ENCODE peak calls at places on chromosomes 3 and 15, in five cellular contexts. W is K562, X is GM12878, O is H1, F is HepG2. H is an unnamed sample.

GRCh38 chr3:149342413-149343340 is 9.2 kb upstream of the TM4SF18 start:
- DNase-seq in X (no peak), F (no peak), W (no peak), O (no peak), H (no peak)

GRCh38 chr15:73601449-73602425 is 31.5 kb downstream of the NPTN start:
- DNase-seq in X (no peak), O (no peak), W (no peak), F (peak), H (no peak)

GRCh38 chr3:17686613-17687012 is 55.8 kb downstream of the TBC1D5 start:
- DNase-seq in O (no peak), X (no peak), F (peak), W (no peak), H (peak)

GRCh38 chr15:40782609-40783227 is 12.9 kb downstream of the C15orf62 start:
- DNase-seq in X (no peak), F (peak), O (peak), W (peak), H (peak)

GRCh38 chr3:72436863-72437592 is 411.2 kb downstream of the SHQ1 start:
- DNase-seq in F (no peak), W (no peak), X (no peak), O (no peak), H (no peak)

GRCh38 chr3:141386080-141386594 is 17.8 kb downstream of the ZBTB38 start:
- DNase-seq in W (no peak), F (no peak), O (no peak), X (no peak), H (no peak)

GRCh38 chr3:148882288-148882687 is 17.2 kb downstream of the CPA3 start:
- DNase-seq in O (no peak), X (no peak), F (no peak), W (no peak), H (no peak)

GRCh38 chr3:159191454-159191853 is 389.6 kb downstream of the MFSD1 start:
- DNase-seq in O (no peak), W (no peak), X (no peak), F (no peak), H (peak)

GRCh38 chr15:92617197-92618037 is 38.2 kb downstream of the FAM174B start:
- DNase-seq in F (peak), O (no peak), X (no peak), W (peak), H (no peak)

GRCh38 chr3:16509721-16510619 is 3.5 kb downstream of the RFTN1 start:
- DNase-seq in X (no peak), W (no peak), O (no peak), F (no peak), H (no peak)

GRCh38 chr15:45790325-45790943 is 155.6 kb downstream of the SQOR start:
- DNase-seq in X (no peak), F (peak), W (no peak), O (no peak), H (peak)

GRCh38 chr15:82855286-82856092 is 46.1 kb downstream of the WHAMM start:
- DNase-seq in F (no peak), W (no peak), X (no peak), O (no peak), H (no peak)

GRCh38 chr15:94236638-94237037 is 5.3 kb downstream of the MCTP2 start:
- DNase-seq in F (no peak), W (no peak), O (no peak), X (no peak), H (no peak)

GRCh38 chr3:114293846-114294245 is at the start of gene TIGIT:
- DNase-seq in W (no peak), F (no peak), O (no peak), X (no peak), H (no peak)

GRCh38 chr15:29435811-29436210 is 166.2 kb upstream of the NSMCE3 start:
- DNase-seq in O (no peak), X (no peak), W (no peak), F (no peak), H (no peak)

GRCh38 chr3:40720351-40720750 is 195.6 kb downstream of the ZNF621 start:
- DNase-seq in F (peak), X (no peak), W (no peak), O (no peak), H (no peak)

GRCh38 chr3:40720863-40721262 is 196.1 kb downstream of the ZNF621 start:
- DNase-seq in W (no peak), F (no peak), X (no peak), O (no peak), H (no peak)

GRCh38 chr3:40718209-40718608 is 193.4 kb downstream of the ZNF621 start:
- DNase-seq in F (no peak), O (no peak), X (no peak), W (no peak), H (no peak)

GRCh38 chr3:40718681-40719080 is 193.9 kb downstream of the ZNF621 start:
- DNase-seq in O (no peak), F (no peak), X (peak), W (no peak), H (no peak)

GRCh38 chr3:40719660-40720287 is 195.0 kb downstream of the ZNF621 start:
- DNase-seq in F (peak), O (no peak), W (peak), X (no peak), H (peak)
- TF ChIP-seq SRF in F (no peak), O (no peak), W (no peak), X (no peak), H (no peak)

DNA sequence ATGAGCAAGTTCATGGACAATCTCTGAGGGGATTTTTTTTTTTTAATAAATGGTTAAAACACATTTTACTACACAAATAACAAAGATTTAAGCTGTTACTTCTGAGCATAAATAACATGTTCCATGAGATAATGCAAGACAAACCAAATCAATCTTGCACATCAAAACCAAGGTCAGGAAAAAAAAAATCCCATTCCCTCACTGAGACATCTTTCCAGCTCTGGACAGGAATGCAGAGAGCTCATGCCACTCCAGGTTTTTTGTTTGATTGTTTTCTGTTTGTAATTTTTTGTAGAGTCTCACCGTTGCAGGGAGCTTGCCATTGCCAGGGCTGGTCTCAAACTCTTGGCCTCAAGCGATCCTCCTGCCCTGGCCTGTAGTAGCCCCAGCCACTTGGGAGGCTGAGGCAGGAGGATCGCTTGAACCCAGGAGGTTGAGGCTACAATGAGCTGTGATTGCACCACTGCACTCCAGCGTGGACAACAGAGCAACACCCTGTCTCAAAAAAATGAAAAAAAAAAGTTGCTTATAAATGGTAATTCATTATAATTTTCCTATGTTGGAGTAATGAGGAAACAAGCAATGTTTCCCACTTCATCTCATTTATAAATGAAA is 14.0 kb downstream of the OSBPL10 start:
- DNase-seq in W (no peak), F (no peak), O (no peak), X (no peak), H (no peak)
- H3K4me2 ChIP-seq in W (no peak), F (peak), O (no peak), X (no peak), H (peak)

GRCh38 chr3:41329881-41330280 is 130.6 kb downstream of the CTNNB1 start:
- DNase-seq in F (no peak), X (no peak), W (no peak), O (no peak), H (no peak)

GRCh38 chr3:41327718-41328117 is 128.4 kb downstream of the CTNNB1 start:
- DNase-seq in W (no peak), O (no peak), X (no peak), F (no peak), H (no peak)

GRCh38 chr3:41328916-41329315 is 129.6 kb downstream of the CTNNB1 start:
- DNase-seq in O (no peak), W (no peak), X (no peak), F (no peak), H (no peak)

GRCh38 chr3:41331023-41331422 is 131.7 kb downstream of the CTNNB1 start:
- DNase-seq in W (no peak), F (no peak), X (no peak), O (no peak), H (no peak)

DNA sequence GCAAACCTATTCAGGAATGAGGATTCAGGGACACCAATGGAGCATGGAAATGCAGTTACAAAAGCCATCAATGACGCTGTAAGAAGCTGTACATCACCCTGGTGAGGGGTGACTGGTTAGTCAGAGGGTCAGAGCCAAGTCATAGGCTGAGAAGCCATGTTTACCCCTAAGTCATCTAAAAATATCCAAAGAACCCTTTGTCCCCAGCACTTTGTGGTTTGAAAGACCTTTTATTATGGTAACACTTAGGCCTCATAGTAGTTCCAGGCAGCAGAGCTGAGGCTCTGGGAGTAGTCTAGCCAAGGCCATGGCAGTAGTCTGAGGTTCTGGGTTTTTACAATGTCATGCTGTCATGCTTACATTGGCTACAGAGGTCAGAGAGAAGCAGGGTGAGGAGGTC is 131.2 kb downstream of the CTNNB1 start:
- DNase-seq in W (no peak), F (no peak), X (no peak), O (no peak), H (no peak)
- TF ChIP-seq SRF in W (no peak), F (no peak), X (no peak), O (no peak), H (no peak)

DNA sequence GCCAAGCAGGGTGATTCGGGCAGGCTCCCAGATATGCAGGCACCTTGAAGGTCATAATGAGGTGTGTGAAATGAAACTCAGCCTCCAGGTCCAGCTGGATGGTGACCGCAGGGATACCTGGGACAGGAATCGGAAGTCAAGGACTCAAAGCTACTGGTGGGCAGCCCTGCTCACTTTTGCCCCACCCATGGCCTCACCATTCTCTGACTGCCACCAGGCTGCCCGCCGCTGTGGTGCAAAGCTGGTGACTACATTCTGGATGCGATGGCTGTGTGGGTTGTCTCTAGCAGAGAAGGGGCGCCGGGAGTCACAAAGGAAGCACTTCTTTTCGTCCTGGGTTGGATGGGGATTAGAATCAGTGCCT is 795 bp downstream of the LAMB2 start:
- DNase-seq in X (no peak), F (no peak), W (no peak), O (no peak), H (no peak)
- H3K4me2 ChIP-seq in X (no peak), F (peak), W (peak), O (peak), H (peak)

GRCh38 chr3:82509951-82510603 is 748.6 kb upstream of the GBE1 start:
- DNase-seq in W (no peak), F (no peak), X (no peak), O (no peak), H (no peak)

GRCh38 chr3:82509106-82509842 is 747.8 kb upstream of the GBE1 start:
- DNase-seq in O (no peak), X (no peak), F (no peak), W (no peak), H (no peak)

GRCh38 chr3:82505079-82505756 is 743.8 kb upstream of the GBE1 start:
- DNase-seq in X (no peak), O (no peak), F (no peak), W (no peak), H (no peak)

DNA sequence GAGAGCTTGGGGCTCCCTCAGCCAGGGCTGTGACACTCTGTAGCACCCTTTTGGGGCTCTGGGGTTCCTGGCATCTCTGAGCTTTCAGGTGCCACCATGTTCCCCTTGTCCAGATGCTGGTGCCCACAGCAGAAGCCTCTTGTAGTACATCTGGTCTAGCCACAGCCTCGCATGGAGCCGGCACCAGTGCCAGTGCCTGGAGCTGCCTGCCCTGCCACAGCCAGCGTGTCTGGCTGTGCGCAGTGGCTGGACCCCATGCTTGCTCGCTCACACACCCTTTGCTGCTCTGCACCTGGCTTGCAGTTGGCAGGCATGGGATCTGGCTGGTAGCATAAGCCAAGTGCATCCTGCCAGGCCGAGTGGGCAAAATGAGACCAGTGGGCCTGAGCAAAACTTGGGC is 744.8 kb upstream of the GBE1 start:
- DNase-seq in X (no peak), O (no peak), W (no peak), F (no peak), H (no peak)
- TF ChIP-seq SRF in X (no peak), O (no peak), W (no peak), F (no peak), H (no peak)

GRCh38 chr15:96038650-96039049 is 291.9 kb upstream of the NR2F2 start:
- DNase-seq in X (peak), W (no peak), F (no peak), O (no peak), H (no peak)

GRCh38 chr15:96042734-96043224 is 287.7 kb upstream of the NR2F2 start:
- DNase-seq in O (no peak), X (peak), W (no peak), F (no peak), H (no peak)

GRCh38 chr15:96043586-96044171 is 286.8 kb upstream of the NR2F2 start:
- DNase-seq in W (no peak), F (no peak), X (no peak), O (no peak), H (no peak)

GRCh38 chr15:96046620-96047240 is 283.8 kb upstream of the NR2F2 start:
- DNase-seq in X (no peak), W (no peak), F (no peak), O (no peak), H (no peak)

DNA sequence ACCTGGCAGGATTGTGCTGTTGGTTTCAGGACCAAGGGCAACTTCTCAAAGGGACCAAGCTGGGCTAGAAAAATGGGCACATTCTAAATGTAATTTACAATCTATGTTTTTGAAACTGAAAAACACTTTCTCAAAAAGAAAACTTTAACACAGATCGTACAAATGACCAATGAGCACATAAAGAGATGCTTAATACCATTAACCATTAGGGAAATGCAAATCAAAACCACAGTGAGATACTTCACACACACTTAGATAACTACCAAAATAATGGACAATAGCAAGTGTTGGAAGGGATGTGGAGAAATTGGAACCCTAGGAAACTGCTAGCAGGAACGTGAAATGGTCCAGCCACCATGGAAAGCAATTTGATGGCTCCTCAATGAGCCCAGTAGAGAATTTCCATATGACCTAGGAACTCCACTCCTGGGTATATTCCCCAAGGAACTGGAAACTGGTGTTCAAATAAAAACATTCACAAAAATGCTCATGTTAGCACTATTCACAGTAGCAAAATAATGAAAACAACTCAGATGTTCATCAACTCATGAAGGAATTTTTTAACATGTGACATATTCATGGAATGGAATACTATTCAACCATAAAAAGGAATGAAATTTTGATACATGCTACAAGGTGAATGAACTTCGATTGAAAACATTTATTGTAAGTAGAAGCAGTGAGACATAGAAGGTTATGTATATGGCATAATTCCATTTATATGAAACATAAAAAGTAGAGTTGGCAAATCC is 288.3 kb upstream of the NR2F2 start:
- DNase-seq in W (no peak), X (no peak), F (no peak), O (no peak), H (no peak)
- H3K4me2 ChIP-seq in W (peak), X (peak), F (no peak), O (no peak), H (no peak)

GRCh38 chr3:64548200-64548889 is 139.5 kb downstream of the ADAMTS9 start:
- DNase-seq in O (no peak), W (no peak), F (no peak), X (no peak), H (no peak)
- TF ChIP-seq SRF in O (no peak), W (no peak), F (no peak), X (no peak), H (no peak)

GRCh38 chr3:58351920-58352319 is 19.2 kb downstream of the PXK start:
- DNase-seq in F (no peak), O (no peak), X (no peak), W (no peak), H (no peak)
- H3K4me2 ChIP-seq in F (no peak), O (no peak), X (peak), W (no peak), H (no peak)

GRCh38 chr15:90892498-90893174 is 8.3 kb downstream of the FES start:
- DNase-seq in O (no peak), X (no peak), W (no peak), F (no peak), H (no peak)

GRCh38 chr15:90890839-90891238 is 6.5 kb downstream of the FES start:
- DNase-seq in W (no peak), X (no peak), F (no peak), O (no peak), H (no peak)

GRCh38 chr15:90891346-90891949 is 7.1 kb downstream of the FES start:
- DNase-seq in O (no peak), X (no peak), F (no peak), W (no peak), H (no peak)

GRCh38 chr15:90893175-90894090 is 9.1 kb downstream of the FES start:
- DNase-seq in O (no peak), F (peak), W (peak), X (no peak), H (peak)

GRCh38 chr15:90892023-90892422 is 7.7 kb downstream of the FES start:
- DNase-seq in X (no peak), F (no peak), O (no peak), W (no peak), H (no peak)
- TF ChIP-seq SRF in X (no peak), F (no peak), O (no peak), W (no peak), H (no peak)

DNA sequence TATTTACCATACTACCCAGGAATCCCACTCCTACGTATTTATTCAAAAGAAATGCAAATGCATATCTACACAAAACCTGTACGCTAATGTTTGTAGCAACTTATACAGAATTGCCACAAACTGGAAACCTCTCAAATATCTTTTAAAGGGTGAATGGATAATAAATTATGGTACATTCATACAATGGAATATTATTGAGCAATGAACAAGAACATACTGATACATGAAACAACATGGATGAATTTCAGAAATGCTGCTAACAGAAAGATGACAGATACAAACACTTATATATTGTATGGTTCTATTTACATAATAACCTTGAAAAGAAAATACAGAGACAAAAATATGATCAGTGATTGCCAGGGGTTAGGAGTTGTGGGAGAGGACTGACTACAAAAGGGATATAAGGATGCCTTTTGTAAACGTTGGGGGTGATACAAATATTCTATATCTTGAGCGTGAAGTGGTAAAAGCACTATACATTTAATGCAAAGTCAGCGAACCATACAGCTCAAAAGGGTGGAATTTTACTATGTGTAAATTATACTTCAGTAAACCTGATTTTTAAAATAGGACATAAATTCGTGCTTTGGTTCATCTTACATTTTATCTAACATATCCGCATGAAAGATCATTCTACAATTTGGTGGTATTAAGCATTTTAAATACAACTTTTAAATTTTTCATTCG is 55.0 kb upstream of the FOXB1 start:
- DNase-seq in W (no peak), X (no peak), F (no peak), O (no peak), H (no peak)
- H3K4me2 ChIP-seq in W (no peak), X (no peak), F (no peak), O (no peak), H (no peak)

H was measured in HCT116.